ENCODE peak calls at places on chromosomes 6 and 20, in four cellular contexts. G is HEK293T, H is K562, D is HepG2. Q is an unnamed sample.

GRCh38 chr6:143055213-143055612 is 5.5 kb upstream of the AIG1 start:
- DNase-seq in G (no peak), H (no peak), D (no peak), Q (no peak)

GRCh38 chr20:31664696-31665354 is 27.1 kb downstream of the COX4I2 start:
- DNase-seq in G (no peak), H (no peak), D (no peak), Q (no peak)

GRCh38 chr6:47252636-47253035 is 57.1 kb downstream of the TNFRSF21 start:
- DNase-seq in G (no peak), H (no peak), D (no peak), Q (no peak)

GRCh38 chr6:27468334-27468733 is 4.6 kb downstream of the ZNF184 start:
- DNase-seq in G (no peak), H (no peak), D (no peak), Q (no peak)

GRCh38 chr6:145820000-145820399 is 5.4 kb upstream of the FBXO30 start:
- DNase-seq in G (no peak), H (no peak), D (no peak), Q (no peak)

GRCh38 chr6:56693246-56693607 is 50.5 kb upstream of the DST start:
- DNase-seq in G (no peak), H (no peak), D (peak), Q (no peak)

GRCh38 chr6:15481892-15482291 is 180.9 kb downstream of the DTNBP1 start:
- DNase-seq in G (no peak), H (peak), D (no peak), Q (no peak)

GRCh38 chr6:154508573-154509375 is 1.7 kb downstream of the CNKSR3 start:
- DNase-seq in G (no peak), H (peak), D (peak), Q (no peak)

GRCh38 chr6:109165392-109165964 is 70.2 kb downstream of the CEP57L1 start:
- DNase-seq in G (peak), H (peak), D (peak), Q (no peak)

GRCh38 chr6:166381733-166382499 is 824 bp downstream of the MPC1 start:
- DNase-seq in G (peak), H (peak), D (peak), Q (peak)

GRCh38 chr6:79570129-79570801 is 33.0 kb upstream of the LCA5 start:
- DNase-seq in G (no peak), H (no peak), D (peak), Q (peak)

GRCh38 chr6:82906951-82907350 is 158.7 kb downstream of the UBE3D start:
- DNase-seq in G (no peak), H (no peak), D (no peak), Q (no peak)

GRCh38 chr6:167906899-167907298 is 80.2 kb downstream of the AFDN start:
- DNase-seq in G (no peak), H (no peak), D (no peak), Q (no peak)

GRCh38 chr6:137341721-137342195 is 122.6 kb upstream of the IFNGR1 start:
- DNase-seq in G (no peak), H (no peak), D (no peak), Q (peak)

GRCh38 chr6:26521485-26522391 is 16.4 kb upstream of the HMGN4 start:
- DNase-seq in G (peak), H (peak), D (no peak), Q (peak)

GRCh38 chr20:3121271-3121911 is 36.9 kb upstream of the AVP start:
- DNase-seq in G (no peak), H (no peak), D (no peak), Q (no peak)

GRCh38 chr6:93293399-93294271 is 125.7 kb downstream of the EPHA7 start:
- DNase-seq in G (no peak), H (no peak), D (no peak), Q (no peak)

GRCh38 chr20:62710886-62711702 is 2.5 kb downstream of the NTSR1 start:
- DNase-seq in G (no peak), H (peak), D (no peak), Q (no peak)

GRCh38 chr6:29995346-29995777 is 53.0 kb downstream of the HLA-A start:
- DNase-seq in G (no peak), H (no peak), D (no peak), Q (no peak)

GRCh38 chr6:4291453-4292403 is 156.4 kb upstream of the ECI2 start:
- DNase-seq in G (no peak), H (peak), D (peak), Q (no peak)

GRCh38 chr6:37352384-37352783 is 1.4 kb upstream of the RNF8 start:
- DNase-seq in G (no peak), H (no peak), D (no peak), Q (no peak)

GRCh38 chr6:153162172-153162571 is 31.1 kb upstream of the RGS17 start:
- DNase-seq in G (no peak), H (no peak), D (no peak), Q (no peak)

GRCh38 chr6:153162646-153163045 is 31.6 kb upstream of the RGS17 start:
- DNase-seq in G (no peak), H (no peak), D (no peak), Q (no peak)

DNA sequence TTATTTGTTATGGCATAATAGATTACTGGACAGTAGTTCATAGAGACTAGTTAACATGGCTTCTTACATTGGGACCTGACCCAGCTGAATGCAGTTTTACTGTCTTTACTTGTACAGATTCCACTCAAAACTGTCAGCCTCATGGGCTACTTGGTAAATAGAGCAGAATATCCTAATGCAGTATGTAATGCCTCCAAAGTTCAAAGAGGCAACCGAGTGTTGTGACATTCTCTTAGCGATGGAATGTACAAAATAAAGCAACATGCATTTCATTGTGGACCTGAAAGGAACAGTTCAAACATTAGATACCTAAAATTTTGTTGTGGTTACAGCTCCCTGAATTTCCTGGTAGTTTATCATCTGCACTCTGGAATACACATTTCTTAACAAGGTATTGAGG is 29.1 kb upstream of the RGS17 start:
- DNase-seq in G (no peak), H (no peak), D (peak), Q (no peak)
- TF ChIP-seq ELF4 in G (no peak), H (no peak), D (no peak), Q (no peak)

DNA sequence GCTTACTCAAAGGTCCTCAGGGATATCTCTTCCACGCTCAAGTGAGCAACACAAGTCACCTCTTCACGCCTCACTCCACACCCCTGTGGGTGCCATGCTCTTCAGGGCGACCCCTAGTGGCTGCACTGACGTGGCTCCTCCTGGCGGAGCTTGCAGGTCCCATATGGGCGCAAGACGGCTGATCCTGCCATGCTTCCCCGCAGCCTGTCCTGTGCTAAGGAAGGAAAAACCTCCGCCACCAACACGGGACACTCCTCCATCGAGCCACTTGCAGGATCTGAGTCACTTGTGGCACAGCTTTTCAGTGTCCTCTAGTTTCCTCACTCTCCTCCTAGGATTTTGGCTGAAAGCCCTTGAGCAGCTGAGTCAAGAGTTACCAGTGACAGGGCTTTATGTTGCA is 90.7 kb downstream of the KHDC1L start:
- DNase-seq in G (peak), H (peak), D (peak), Q (peak)
- TF ChIP-seq ELF4 in G (no peak), H (no peak), D (no peak), Q (no peak)

GRCh38 chr6:151630387-151630786 is 136.6 kb downstream of the CCDC170 start:
- DNase-seq in G (no peak), H (no peak), D (no peak), Q (no peak)

GRCh38 chr6:151629791-151630190 is 136.0 kb downstream of the CCDC170 start:
- DNase-seq in G (no peak), H (no peak), D (no peak), Q (no peak)

GRCh38 chr6:151632415-151632987 is 138.7 kb downstream of the CCDC170 start:
- DNase-seq in G (no peak), H (no peak), D (no peak), Q (no peak)

GRCh38 chr6:151633517-151634335 is 139.9 kb downstream of the CCDC170 start:
- DNase-seq in G (no peak), H (no peak), D (peak), Q (no peak)

DNA sequence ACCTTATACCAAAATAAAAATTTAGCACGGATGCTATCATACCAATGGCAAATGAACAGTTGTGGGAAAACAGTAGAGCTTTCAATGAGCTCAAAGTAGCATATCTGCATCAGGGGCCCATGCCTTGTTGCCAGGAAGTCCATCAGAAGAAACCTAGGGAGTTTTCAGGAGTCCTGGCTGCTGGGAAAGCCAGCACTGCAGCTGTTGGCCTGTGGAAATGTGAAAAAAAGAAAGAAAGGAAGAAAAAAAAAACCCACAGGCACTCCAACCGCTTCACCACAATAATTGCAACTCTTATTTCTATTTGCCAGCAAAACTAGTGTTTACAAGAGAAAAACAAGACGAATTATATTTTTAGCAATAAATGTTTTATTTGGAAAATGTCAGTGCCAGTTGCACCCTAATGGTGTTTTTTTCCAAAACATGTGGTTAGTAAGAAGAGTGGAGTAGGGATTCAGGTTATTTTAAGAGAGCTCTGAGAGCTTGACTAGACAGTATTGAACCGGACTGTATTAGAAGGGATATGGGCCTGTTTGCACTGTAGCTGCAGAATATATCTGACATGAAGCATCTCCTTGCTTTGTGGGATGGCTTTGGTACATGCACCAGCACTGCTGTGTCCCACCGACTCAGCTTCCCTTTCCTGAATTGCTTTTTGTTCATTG is 137.3 kb downstream of the CCDC170 start:
- DNase-seq in G (no peak), H (no peak), D (no peak), Q (no peak)
- TF ChIP-seq ELF4 in G (no peak), H (no peak), D (no peak), Q (no peak)

GRCh38 chr6:111674413-111674812 is 68.7 kb upstream of the TRAF3IP2 start:
- DNase-seq in G (no peak), H (no peak), D (no peak), Q (no peak)

GRCh38 chr6:111676383-111676782 is 70.7 kb upstream of the TRAF3IP2 start:
- DNase-seq in G (no peak), H (no peak), D (peak), Q (no peak)

GRCh38 chr6:111673871-111674270 is 68.2 kb upstream of the TRAF3IP2 start:
- DNase-seq in G (no peak), H (no peak), D (no peak), Q (no peak)

GRCh38 chr6:111674882-111675281 is 69.2 kb upstream of the TRAF3IP2 start:
- DNase-seq in G (no peak), H (no peak), D (no peak), Q (no peak)

DNA sequence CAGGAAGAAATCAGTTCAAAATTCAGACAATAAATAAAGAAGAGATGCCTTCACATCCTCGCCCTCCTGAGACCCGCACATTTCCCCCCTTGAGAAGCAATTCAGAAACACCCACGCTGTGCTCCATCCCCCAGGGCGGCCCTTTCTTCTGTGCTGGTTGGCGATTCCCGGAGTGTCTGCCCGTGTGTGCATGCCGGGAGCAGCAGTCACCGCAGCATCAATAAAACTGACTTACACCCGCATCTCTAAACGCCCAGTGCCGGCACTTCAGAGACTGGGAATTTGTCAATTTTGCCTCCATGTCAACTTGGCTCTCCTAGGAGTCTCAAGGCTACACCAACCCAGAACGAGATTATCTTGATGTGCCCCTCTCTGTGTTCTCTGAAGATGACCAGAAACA is 67.4 kb upstream of the TRAF3IP2 start:
- DNase-seq in G (no peak), H (no peak), D (no peak), Q (no peak)
- TF ChIP-seq ELF4 in G (no peak), H (no peak), D (no peak), Q (no peak)

DNA sequence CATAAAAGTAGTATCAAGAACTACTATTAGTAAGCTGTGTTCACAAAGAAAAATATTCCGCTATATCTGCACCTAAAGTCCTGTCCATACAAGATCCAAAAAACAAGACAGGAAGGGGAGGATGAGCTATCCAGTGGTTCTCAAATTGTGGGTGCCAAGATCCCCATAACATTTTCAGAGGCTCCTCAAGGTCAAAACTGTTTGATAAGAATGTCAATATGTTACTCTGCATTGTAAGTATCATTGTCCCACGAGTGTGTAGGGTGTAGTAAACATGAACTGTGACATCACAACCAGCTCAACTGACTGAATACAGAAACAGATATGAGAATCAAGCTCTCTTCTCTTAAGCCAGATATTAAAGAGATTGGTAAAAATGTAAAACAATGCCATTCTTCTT is 81.9 kb upstream of the HIVEP1 start:
- DNase-seq in G (no peak), H (no peak), D (no peak), Q (no peak)
- TF ChIP-seq ELF4 in G (no peak), H (no peak), D (no peak), Q (no peak)

GRCh38 chr20:43868091-43868490 is 46.6 kb upstream of the TOX2 start:
- DNase-seq in G (no peak), H (no peak), D (no peak), Q (no peak)
- TF ChIP-seq ELF4 in G (no peak), H (no peak), D (no peak), Q (no peak)

Q was measured in WTC11.